ENCODE peak calls at places on chromosomes 13 and 19, in four cellular contexts. One of them, this sample, is unnamed.

GRCh38 chr19:3459322-3459881 is 20.9 kb downstream of the SMIM24 start:
- DNase-seq in mesendoderm: peak
- DNase-seq in stimulated activated CD8-positive, alpha-beta memory T cell treated with anti-CD3 and anti-CD28 coated beads, Interleukin-7, amount 100 ng/mL, for 48 hours: no peak
- DNase-seq in activated naive CD4-positive, alpha-beta T cell: no peak
- DNase-seq in this sample: peak

GRCh38 chr19:56942749-56943148 is 102.2 kb upstream of the PEG3 start:
- DNase-seq in mesendoderm: peak
- DNase-seq in stimulated activated CD8-positive, alpha-beta memory T cell treated with anti-CD3 and anti-CD28 coated beads, Interleukin-7, amount 100 ng/mL, for 48 hours: no peak
- DNase-seq in activated naive CD4-positive, alpha-beta T cell: no peak
- DNase-seq in this sample: no peak

GRCh38 chr13:38394777-38395504 is 45.3 kb downstream of the UFM1 start:
- DNase-seq in mesendoderm: peak
- DNase-seq in stimulated activated CD8-positive, alpha-beta memory T cell treated with anti-CD3 and anti-CD28 coated beads, Interleukin-7, amount 100 ng/mL, for 48 hours: no peak
- DNase-seq in activated naive CD4-positive, alpha-beta T cell: no peak
- DNase-seq in this sample: no peak

GRCh38 chr13:23610187-23610576 is 40.0 kb downstream of the TNFRSF19 start:
- DNase-seq in mesendoderm: no peak
- DNase-seq in stimulated activated CD8-positive, alpha-beta memory T cell treated with anti-CD3 and anti-CD28 coated beads, Interleukin-7, amount 100 ng/mL, for 48 hours: no peak
- DNase-seq in activated naive CD4-positive, alpha-beta T cell: no peak
- DNase-seq in this sample: no peak

GRCh38 chr19:4977299-4978174 is 8.6 kb downstream of the KDM4B start:
- DNase-seq in mesendoderm: peak
- DNase-seq in stimulated activated CD8-positive, alpha-beta memory T cell treated with anti-CD3 and anti-CD28 coated beads, Interleukin-7, amount 100 ng/mL, for 48 hours: no peak
- DNase-seq in activated naive CD4-positive, alpha-beta T cell: no peak
- DNase-seq in this sample: no peak

GRCh38 chr13:95564948-95565347 is 12.4 kb downstream of the CLDN10 start:
- DNase-seq in mesendoderm: no peak
- DNase-seq in stimulated activated CD8-positive, alpha-beta memory T cell treated with anti-CD3 and anti-CD28 coated beads, Interleukin-7, amount 100 ng/mL, for 48 hours: no peak
- DNase-seq in activated naive CD4-positive, alpha-beta T cell: no peak
- DNase-seq in this sample: no peak

GRCh38 chr19:40702337-40703012 is 12.0 kb upstream of the NUMBL start:
- DNase-seq in mesendoderm: peak
- DNase-seq in stimulated activated CD8-positive, alpha-beta memory T cell treated with anti-CD3 and anti-CD28 coated beads, Interleukin-7, amount 100 ng/mL, for 48 hours: no peak
- DNase-seq in activated naive CD4-positive, alpha-beta T cell: no peak
- DNase-seq in this sample: no peak

GRCh38 chr19:40274585-40275544 is 10.3 kb downstream of the AKT2 start:
- DNase-seq in mesendoderm: no peak
- DNase-seq in stimulated activated CD8-positive, alpha-beta memory T cell treated with anti-CD3 and anti-CD28 coated beads, Interleukin-7, amount 100 ng/mL, for 48 hours: no peak
- DNase-seq in activated naive CD4-positive, alpha-beta T cell: no peak
- DNase-seq in this sample: no peak

GRCh38 chr19:42634409-42635232 is 39.9 kb upstream of the CEACAM8 start:
- DNase-seq in mesendoderm: peak
- DNase-seq in stimulated activated CD8-positive, alpha-beta memory T cell treated with anti-CD3 and anti-CD28 coated beads, Interleukin-7, amount 100 ng/mL, for 48 hours: peak
- DNase-seq in activated naive CD4-positive, alpha-beta T cell: no peak
- DNase-seq in this sample: no peak

GRCh38 chr13:20873348-20873747 is 29.2 kb downstream of the XPO4 start:
- DNase-seq in mesendoderm: peak
- DNase-seq in stimulated activated CD8-positive, alpha-beta memory T cell treated with anti-CD3 and anti-CD28 coated beads, Interleukin-7, amount 100 ng/mL, for 48 hours: no peak
- DNase-seq in activated naive CD4-positive, alpha-beta T cell: no peak
- DNase-seq in this sample: no peak

GRCh38 chr19:27972291-27973040 is 1240.5 kb downstream of the UQCRFS1 start:
- DNase-seq in mesendoderm: peak
- DNase-seq in stimulated activated CD8-positive, alpha-beta memory T cell treated with anti-CD3 and anti-CD28 coated beads, Interleukin-7, amount 100 ng/mL, for 48 hours: no peak
- DNase-seq in activated naive CD4-positive, alpha-beta T cell: no peak
- DNase-seq in this sample: no peak

GRCh38 chr13:51152713-51153112 is 41.6 kb upstream of the C13orf42 start:
- DNase-seq in mesendoderm: peak
- DNase-seq in stimulated activated CD8-positive, alpha-beta memory T cell treated with anti-CD3 and anti-CD28 coated beads, Interleukin-7, amount 100 ng/mL, for 48 hours: no peak
- DNase-seq in activated naive CD4-positive, alpha-beta T cell: no peak
- DNase-seq in this sample: no peak

GRCh38 chr13:29754486-29754806 is 96.0 kb downstream of the UBL3 start:
- DNase-seq in mesendoderm: peak
- DNase-seq in stimulated activated CD8-positive, alpha-beta memory T cell treated with anti-CD3 and anti-CD28 coated beads, Interleukin-7, amount 100 ng/mL, for 48 hours: no peak
- DNase-seq in activated naive CD4-positive, alpha-beta T cell: no peak
- DNase-seq in this sample: no peak

GRCh38 chr13:41182231-41182630 is 12.1 kb downstream of the KBTBD7 start:
- DNase-seq in mesendoderm: no peak
- DNase-seq in stimulated activated CD8-positive, alpha-beta memory T cell treated with anti-CD3 and anti-CD28 coated beads, Interleukin-7, amount 100 ng/mL, for 48 hours: no peak
- DNase-seq in activated naive CD4-positive, alpha-beta T cell: no peak
- DNase-seq in this sample: no peak

GRCh38 chr13:27770809-27771208 is 21.5 kb upstream of the GSX1 start:
- DNase-seq in mesendoderm: peak
- DNase-seq in stimulated activated CD8-positive, alpha-beta memory T cell treated with anti-CD3 and anti-CD28 coated beads, Interleukin-7, amount 100 ng/mL, for 48 hours: no peak
- DNase-seq in activated naive CD4-positive, alpha-beta T cell: no peak
- DNase-seq in this sample: no peak

GRCh38 chr13:73610799-73611592 is 523.2 kb downstream of the KLF12 start:
- DNase-seq in mesendoderm: no peak
- DNase-seq in stimulated activated CD8-positive, alpha-beta memory T cell treated with anti-CD3 and anti-CD28 coated beads, Interleukin-7, amount 100 ng/mL, for 48 hours: no peak
- DNase-seq in activated naive CD4-positive, alpha-beta T cell: no peak
- DNase-seq in this sample: no peak

GRCh38 chr19:45515081-45515624 is 7.9 kb downstream of the VASP start:
- DNase-seq in mesendoderm: no peak
- DNase-seq in stimulated activated CD8-positive, alpha-beta memory T cell treated with anti-CD3 and anti-CD28 coated beads, Interleukin-7, amount 100 ng/mL, for 48 hours: no peak
- DNase-seq in activated naive CD4-positive, alpha-beta T cell: no peak
- DNase-seq in this sample: no peak

GRCh38 chr19:17095141-17095919 is 19.8 kb downstream of the MYO9B start:
- DNase-seq in mesendoderm: no peak
- DNase-seq in stimulated activated CD8-positive, alpha-beta memory T cell treated with anti-CD3 and anti-CD28 coated beads, Interleukin-7, amount 100 ng/mL, for 48 hours: no peak
- DNase-seq in activated naive CD4-positive, alpha-beta T cell: no peak
- DNase-seq in this sample: no peak

GRCh38 chr13:46321494-46322225 is 65.4 kb downstream of the RUBCNL start:
- DNase-seq in mesendoderm: peak
- DNase-seq in stimulated activated CD8-positive, alpha-beta memory T cell treated with anti-CD3 and anti-CD28 coated beads, Interleukin-7, amount 100 ng/mL, for 48 hours: peak
- DNase-seq in activated naive CD4-positive, alpha-beta T cell: peak
- DNase-seq in this sample: peak

GRCh38 chr13:40159736-40160135 is 504.3 kb downstream of the COG6 start:
- DNase-seq in mesendoderm: no peak
- DNase-seq in stimulated activated CD8-positive, alpha-beta memory T cell treated with anti-CD3 and anti-CD28 coated beads, Interleukin-7, amount 100 ng/mL, for 48 hours: no peak
- DNase-seq in activated naive CD4-positive, alpha-beta T cell: no peak
- DNase-seq in this sample: no peak

GRCh38 chr13:111470933-111471332 is 150.5 kb downstream of the TEX29 start:
- DNase-seq in mesendoderm: no peak
- DNase-seq in stimulated activated CD8-positive, alpha-beta memory T cell treated with anti-CD3 and anti-CD28 coated beads, Interleukin-7, amount 100 ng/mL, for 48 hours: no peak
- DNase-seq in activated naive CD4-positive, alpha-beta T cell: no peak
- DNase-seq in this sample: no peak

GRCh38 chr19:15200575-15201364 is at the start of gene NOTCH3:
- DNase-seq in mesendoderm: peak
- DNase-seq in stimulated activated CD8-positive, alpha-beta memory T cell treated with anti-CD3 and anti-CD28 coated beads, Interleukin-7, amount 100 ng/mL, for 48 hours: no peak
- DNase-seq in activated naive CD4-positive, alpha-beta T cell: no peak
- DNase-seq in this sample: no peak

GRCh38 chr13:97810152-97810551 is 143.3 kb upstream of the IPO5 start:
- DNase-seq in mesendoderm: no peak
- DNase-seq in stimulated activated CD8-positive, alpha-beta memory T cell treated with anti-CD3 and anti-CD28 coated beads, Interleukin-7, amount 100 ng/mL, for 48 hours: no peak
- DNase-seq in activated naive CD4-positive, alpha-beta T cell: no peak
- DNase-seq in this sample: peak

GRCh38 chr19:17333611-17334413 is 843 bp downstream of the ANO8 start:
- DNase-seq in mesendoderm: peak
- DNase-seq in stimulated activated CD8-positive, alpha-beta memory T cell treated with anti-CD3 and anti-CD28 coated beads, Interleukin-7, amount 100 ng/mL, for 48 hours: no peak
- DNase-seq in activated naive CD4-positive, alpha-beta T cell: no peak
- DNase-seq in this sample: peak

GRCh38 chr13:41224113-41225110 is 30.0 kb upstream of the KBTBD7 start:
- DNase-seq in mesendoderm: no peak
- DNase-seq in stimulated activated CD8-positive, alpha-beta memory T cell treated with anti-CD3 and anti-CD28 coated beads, Interleukin-7, amount 100 ng/mL, for 48 hours: no peak
- DNase-seq in activated naive CD4-positive, alpha-beta T cell: no peak
- DNase-seq in this sample: no peak